ENCODE peak calls at places on chromosomes 1 and 21, in eight cellular contexts. One of them, this sample, is unnamed.
A peak's percentile ranks its signal among the peaks of the same experiment; 100 is the strongest.

GRCh38 chr1:207878939-207879338 is 32.0 kb downstream of the CD34 start:
- DNase-seq in EL: no peak
- DNase-seq in stimulated activated CD8-positive, alpha-beta memory T cell treated with anti-CD3 and anti-CD28 coated beads, Interleukin-7, amount 100 ng/mL, for 1 hour: no peak
- DNase-seq in HEK293T: no peak
- DNase-seq in T follicular helper cell: no peak
- DNase-seq in cardiac muscle cell: no peak
- DNase-seq in IMR-90: no peak
- DNase-seq in COR-L47: no peak
- DNase-seq in this sample: no peak

GRCh38 chr1:155192346-155193274 is 15.1 kb downstream of the THBS3 start:
- DNase-seq in HEK293T: no peak
- DNase-seq in T follicular helper cell: no peak
- DNase-seq in EL: no peak
- DNase-seq in IMR-90: no peak
- DNase-seq in cardiac muscle cell: no peak
- DNase-seq in COR-L47: peak; percentile 79
- DNase-seq in stimulated activated CD8-positive, alpha-beta memory T cell treated with anti-CD3 and anti-CD28 coated beads, Interleukin-7, amount 100 ng/mL, for 1 hour: no peak
- DNase-seq in this sample: no peak

GRCh38 chr1:233090706-233091494 is 140.5 kb downstream of the NTPCR start:
- DNase-seq in T follicular helper cell: no peak
- DNase-seq in IMR-90: no peak
- DNase-seq in EL: no peak
- DNase-seq in stimulated activated CD8-positive, alpha-beta memory T cell treated with anti-CD3 and anti-CD28 coated beads, Interleukin-7, amount 100 ng/mL, for 1 hour: no peak
- DNase-seq in COR-L47: no peak
- DNase-seq in cardiac muscle cell: no peak
- DNase-seq in HEK293T: no peak
- DNase-seq in this sample: no peak

GRCh38 chr21:25895565-25896205 is 160.9 kb downstream of the GABPA start:
- DNase-seq in stimulated activated CD8-positive, alpha-beta memory T cell treated with anti-CD3 and anti-CD28 coated beads, Interleukin-7, amount 100 ng/mL, for 1 hour: no peak
- DNase-seq in T follicular helper cell: no peak
- DNase-seq in HEK293T: no peak
- DNase-seq in COR-L47: peak; percentile 67
- DNase-seq in cardiac muscle cell: peak; percentile 59
- DNase-seq in IMR-90: peak; percentile 45
- DNase-seq in EL: peak; percentile 46
- DNase-seq in this sample: no peak

GRCh38 chr1:11054666-11055065 is 5.2 kb downstream of the SRM start:
- DNase-seq in IMR-90: no peak
- DNase-seq in stimulated activated CD8-positive, alpha-beta memory T cell treated with anti-CD3 and anti-CD28 coated beads, Interleukin-7, amount 100 ng/mL, for 1 hour: no peak
- DNase-seq in HEK293T: no peak
- DNase-seq in cardiac muscle cell: no peak
- DNase-seq in EL: no peak
- DNase-seq in T follicular helper cell: no peak
- DNase-seq in COR-L47: no peak
- DNase-seq in this sample: no peak

GRCh38 chr1:180116964-180117763 is 37.5 kb upstream of the QSOX1 start:
- DNase-seq in EL: no peak
- DNase-seq in stimulated activated CD8-positive, alpha-beta memory T cell treated with anti-CD3 and anti-CD28 coated beads, Interleukin-7, amount 100 ng/mL, for 1 hour: no peak
- DNase-seq in cardiac muscle cell: peak; percentile 74
- DNase-seq in HEK293T: no peak
- DNase-seq in T follicular helper cell: no peak
- DNase-seq in IMR-90: peak; percentile 57
- DNase-seq in COR-L47: no peak
- DNase-seq in this sample: no peak

GRCh38 chr21:27094182-27094948 is 127.5 kb upstream of the ADAMTS5 start:
- DNase-seq in COR-L47: no peak
- DNase-seq in T follicular helper cell: no peak
- DNase-seq in EL: no peak
- DNase-seq in HEK293T: no peak
- DNase-seq in stimulated activated CD8-positive, alpha-beta memory T cell treated with anti-CD3 and anti-CD28 coated beads, Interleukin-7, amount 100 ng/mL, for 1 hour: no peak
- DNase-seq in IMR-90: no peak
- DNase-seq in cardiac muscle cell: peak; percentile 47
- DNase-seq in this sample: no peak

GRCh38 chr21:27429612-27430361 is 462.9 kb upstream of the ADAMTS5 start:
- DNase-seq in HEK293T: no peak
- DNase-seq in IMR-90: peak; percentile 83
- DNase-seq in stimulated activated CD8-positive, alpha-beta memory T cell treated with anti-CD3 and anti-CD28 coated beads, Interleukin-7, amount 100 ng/mL, for 1 hour: no peak
- DNase-seq in COR-L47: no peak
- DNase-seq in T follicular helper cell: no peak
- DNase-seq in cardiac muscle cell: peak; percentile 46
- DNase-seq in EL: peak; percentile 71
- DNase-seq in this sample: no peak

GRCh38 chr1:85678193-85678592 is 30.0 kb downstream of the ZNHIT6 start:
- DNase-seq in T follicular helper cell: no peak
- DNase-seq in COR-L47: no peak
- DNase-seq in stimulated activated CD8-positive, alpha-beta memory T cell treated with anti-CD3 and anti-CD28 coated beads, Interleukin-7, amount 100 ng/mL, for 1 hour: no peak
- DNase-seq in IMR-90: no peak
- DNase-seq in cardiac muscle cell: no peak
- DNase-seq in EL: no peak
- DNase-seq in HEK293T: no peak
- DNase-seq in this sample: no peak

GRCh38 chr1:218273757-218274505 is 11.2 kb upstream of the RRP15 start:
- DNase-seq in cardiac muscle cell: no peak
- DNase-seq in T follicular helper cell: no peak
- DNase-seq in HEK293T: no peak
- DNase-seq in COR-L47: peak; percentile 91
- DNase-seq in IMR-90: no peak
- DNase-seq in EL: no peak
- DNase-seq in stimulated activated CD8-positive, alpha-beta memory T cell treated with anti-CD3 and anti-CD28 coated beads, Interleukin-7, amount 100 ng/mL, for 1 hour: no peak
- DNase-seq in this sample: no peak

GRCh38 chr21:44706706-44707615 is 4.4 kb downstream of the TSPEAR start:
- DNase-seq in stimulated activated CD8-positive, alpha-beta memory T cell treated with anti-CD3 and anti-CD28 coated beads, Interleukin-7, amount 100 ng/mL, for 1 hour: no peak
- DNase-seq in cardiac muscle cell: no peak
- DNase-seq in COR-L47: no peak
- DNase-seq in HEK293T: no peak
- DNase-seq in EL: no peak
- DNase-seq in IMR-90: no peak
- DNase-seq in T follicular helper cell: no peak
- DNase-seq in this sample: no peak

GRCh38 chr1:207750901-207751300 is 953 bp upstream of the CD46 start:
- DNase-seq in cardiac muscle cell: no peak
- DNase-seq in EL: no peak
- DNase-seq in HEK293T: no peak
- DNase-seq in COR-L47: no peak
- DNase-seq in IMR-90: no peak
- DNase-seq in stimulated activated CD8-positive, alpha-beta memory T cell treated with anti-CD3 and anti-CD28 coated beads, Interleukin-7, amount 100 ng/mL, for 1 hour: no peak
- DNase-seq in T follicular helper cell: no peak
- DNase-seq in this sample: no peak

GRCh38 chr1:248828845-248829244 is 3.1 kb upstream of the SH3BP5L start:
- DNase-seq in EL: peak; percentile 81
- DNase-seq in COR-L47: no peak
- DNase-seq in cardiac muscle cell: peak; percentile 93
- DNase-seq in HEK293T: no peak
- DNase-seq in T follicular helper cell: no peak
- DNase-seq in stimulated activated CD8-positive, alpha-beta memory T cell treated with anti-CD3 and anti-CD28 coated beads, Interleukin-7, amount 100 ng/mL, for 1 hour: no peak
- DNase-seq in IMR-90: peak; percentile 93
- DNase-seq in this sample: no peak

GRCh38 chr1:233664804-233665574 is 51.1 kb downstream of the KCNK1 start:
- DNase-seq in cardiac muscle cell: no peak
- DNase-seq in stimulated activated CD8-positive, alpha-beta memory T cell treated with anti-CD3 and anti-CD28 coated beads, Interleukin-7, amount 100 ng/mL, for 1 hour: no peak
- DNase-seq in HEK293T: no peak
- DNase-seq in IMR-90: no peak
- DNase-seq in COR-L47: no peak
- DNase-seq in EL: no peak
- DNase-seq in T follicular helper cell: no peak
- DNase-seq in this sample: no peak

GRCh38 chr1:172960454-172961208 is 90.1 kb downstream of the TNFSF18 start:
- DNase-seq in COR-L47: no peak
- DNase-seq in EL: no peak
- DNase-seq in HEK293T: no peak
- DNase-seq in T follicular helper cell: no peak
- DNase-seq in cardiac muscle cell: no peak
- DNase-seq in stimulated activated CD8-positive, alpha-beta memory T cell treated with anti-CD3 and anti-CD28 coated beads, Interleukin-7, amount 100 ng/mL, for 1 hour: no peak
- DNase-seq in IMR-90: peak; percentile 87
- DNase-seq in this sample: peak; percentile 7

GRCh38 chr1:156140879-156141707 is 12.3 kb upstream of the SEMA4A start:
- DNase-seq in cardiac muscle cell: no peak
- DNase-seq in T follicular helper cell: no peak
- DNase-seq in stimulated activated CD8-positive, alpha-beta memory T cell treated with anti-CD3 and anti-CD28 coated beads, Interleukin-7, amount 100 ng/mL, for 1 hour: no peak
- DNase-seq in HEK293T: peak; percentile 77
- DNase-seq in EL: peak; percentile 23
- DNase-seq in IMR-90: peak; percentile 48
- DNase-seq in COR-L47: no peak
- DNase-seq in this sample: peak; percentile 84

GRCh38 chr1:18602533-18603211 is 28.0 kb upstream of the PAX7 start:
- DNase-seq in cardiac muscle cell: no peak
- DNase-seq in HEK293T: no peak
- DNase-seq in T follicular helper cell: no peak
- DNase-seq in EL: no peak
- DNase-seq in IMR-90: no peak
- DNase-seq in stimulated activated CD8-positive, alpha-beta memory T cell treated with anti-CD3 and anti-CD28 coated beads, Interleukin-7, amount 100 ng/mL, for 1 hour: no peak
- DNase-seq in COR-L47: no peak
- DNase-seq in this sample: no peak

GRCh38 chr1:5651964-5652751 is 340.1 kb downstream of the NPHP4 start:
- DNase-seq in COR-L47: peak; percentile 37
- DNase-seq in T follicular helper cell: no peak
- DNase-seq in stimulated activated CD8-positive, alpha-beta memory T cell treated with anti-CD3 and anti-CD28 coated beads, Interleukin-7, amount 100 ng/mL, for 1 hour: no peak
- DNase-seq in HEK293T: no peak
- DNase-seq in cardiac muscle cell: no peak
- DNase-seq in IMR-90: no peak
- DNase-seq in EL: no peak
- DNase-seq in this sample: no peak

GRCh38 chr1:31535561-31535960 is 40.8 kb upstream of the TINAGL1 start:
- DNase-seq in EL: no peak
- DNase-seq in HEK293T: no peak
- DNase-seq in stimulated activated CD8-positive, alpha-beta memory T cell treated with anti-CD3 and anti-CD28 coated beads, Interleukin-7, amount 100 ng/mL, for 1 hour: no peak
- DNase-seq in cardiac muscle cell: no peak
- DNase-seq in IMR-90: no peak
- DNase-seq in T follicular helper cell: no peak
- DNase-seq in COR-L47: no peak
- DNase-seq in this sample: no peak

GRCh38 chr1:239803666-239804228 is 287.9 kb upstream of the FMN2 start:
- DNase-seq in IMR-90: no peak
- DNase-seq in stimulated activated CD8-positive, alpha-beta memory T cell treated with anti-CD3 and anti-CD28 coated beads, Interleukin-7, amount 100 ng/mL, for 1 hour: no peak
- DNase-seq in HEK293T: peak; percentile 42
- DNase-seq in COR-L47: no peak
- DNase-seq in cardiac muscle cell: no peak
- DNase-seq in EL: peak; percentile 6
- DNase-seq in T follicular helper cell: no peak
- DNase-seq in this sample: no peak

GRCh38 chr1:192386051-192386650 is 69.4 kb downstream of the RGS21 start:
- DNase-seq in EL: no peak
- DNase-seq in T follicular helper cell: no peak
- DNase-seq in COR-L47: no peak
- DNase-seq in IMR-90: no peak
- DNase-seq in stimulated activated CD8-positive, alpha-beta memory T cell treated with anti-CD3 and anti-CD28 coated beads, Interleukin-7, amount 100 ng/mL, for 1 hour: no peak
- DNase-seq in HEK293T: no peak
- DNase-seq in cardiac muscle cell: no peak
- DNase-seq in this sample: no peak

GRCh38 chr1:212669102-212669501 is 30.5 kb downstream of the BATF3 start:
- DNase-seq in COR-L47: no peak
- DNase-seq in HEK293T: peak; percentile 62
- DNase-seq in IMR-90: peak; percentile 20
- DNase-seq in cardiac muscle cell: peak; percentile 33
- DNase-seq in stimulated activated CD8-positive, alpha-beta memory T cell treated with anti-CD3 and anti-CD28 coated beads, Interleukin-7, amount 100 ng/mL, for 1 hour: no peak
- DNase-seq in T follicular helper cell: no peak
- DNase-seq in EL: peak; percentile 37
- DNase-seq in this sample: peak; percentile 37

GRCh38 chr1:22339237-22339636 is 112.4 kb upstream of the ZBTB40 start:
- DNase-seq in stimulated activated CD8-positive, alpha-beta memory T cell treated with anti-CD3 and anti-CD28 coated beads, Interleukin-7, amount 100 ng/mL, for 1 hour: no peak
- DNase-seq in cardiac muscle cell: peak; percentile 32
- DNase-seq in HEK293T: no peak
- DNase-seq in IMR-90: no peak
- DNase-seq in T follicular helper cell: no peak
- DNase-seq in EL: no peak
- DNase-seq in COR-L47: no peak
- DNase-seq in this sample: no peak

GRCh38 chr1:197896301-197896700 is 6.1 kb upstream of the C1orf53 start:
- DNase-seq in EL: no peak
- DNase-seq in cardiac muscle cell: no peak
- DNase-seq in T follicular helper cell: no peak
- DNase-seq in HEK293T: no peak
- DNase-seq in COR-L47: no peak
- DNase-seq in stimulated activated CD8-positive, alpha-beta memory T cell treated with anti-CD3 and anti-CD28 coated beads, Interleukin-7, amount 100 ng/mL, for 1 hour: no peak
- DNase-seq in IMR-90: no peak
- DNase-seq in this sample: no peak

GRCh38 chr21:34889537-34890257 is 159.4 kb downstream of the RUNX1 start:
- DNase-seq in COR-L47: peak; percentile 67
- DNase-seq in HEK293T: peak; percentile 81
- DNase-seq in T follicular helper cell: peak; percentile 56
- DNase-seq in IMR-90: peak; percentile 77
- DNase-seq in cardiac muscle cell: peak; percentile 88
- DNase-seq in EL: peak; percentile 84
- DNase-seq in stimulated activated CD8-positive, alpha-beta memory T cell treated with anti-CD3 and anti-CD28 coated beads, Interleukin-7, amount 100 ng/mL, for 1 hour: peak; percentile 49
- DNase-seq in this sample: peak; percentile 81

GRCh38 chr1:60922304-60922703 is 160.1 kb upstream of the NFIA start:
- DNase-seq in COR-L47: no peak
- DNase-seq in cardiac muscle cell: no peak
- DNase-seq in T follicular helper cell: no peak
- DNase-seq in IMR-90: no peak
- DNase-seq in EL: no peak
- DNase-seq in stimulated activated CD8-positive, alpha-beta memory T cell treated with anti-CD3 and anti-CD28 coated beads, Interleukin-7, amount 100 ng/mL, for 1 hour: no peak
- DNase-seq in HEK293T: no peak
- DNase-seq in this sample: no peak

GRCh38 chr1:12031039-12031980 is 12.0 kb downstream of the MIIP start:
- DNase-seq in cardiac muscle cell: peak; percentile 51
- DNase-seq in T follicular helper cell: no peak
- DNase-seq in stimulated activated CD8-positive, alpha-beta memory T cell treated with anti-CD3 and anti-CD28 coated beads, Interleukin-7, amount 100 ng/mL, for 1 hour: no peak
- DNase-seq in COR-L47: no peak
- DNase-seq in EL: peak; percentile 42
- DNase-seq in IMR-90: peak; percentile 23
- DNase-seq in HEK293T: peak; percentile 54
- DNase-seq in this sample: peak; percentile 30